ENCODE peak calls at places on chromosomes 4 and X, in six cellular contexts. S is tibial artery, Q is A549, X is foreskin fibroblast, D is progenitor cell of endocrine pancreas, V is GM23338. K is an unnamed sample.

GRCh38 chrX:131816551-131817136 is 206.5 kb upstream of the STK26 start:
- DNase-seq in V (no peak), X (peak), S (peak), Q (no peak), D (no peak), K (no peak)

GRCh38 chrX:150575415-150575814 is 7.0 kb downstream of the MTM1 start:
- DNase-seq in V (no peak), X (peak), Q (no peak), S (no peak), D (no peak), K (no peak)

GRCh38 chr4:40333921-40334352 is 1.2 kb upstream of the CHRNA9 start:
- DNase-seq in Q (peak), D (no peak), S (no peak), X (peak), V (peak), K (no peak)

GRCh38 chrX:68929332-68930150 is 100.7 kb downstream of the EFNB1 start:
- DNase-seq in X (peak), Q (no peak), D (no peak), S (no peak), V (no peak), K (no peak)

GRCh38 chr4:8671712-8672290 is 79.2 kb downstream of the CPZ start:
- DNase-seq in D (no peak), Q (no peak), V (no peak), S (no peak), X (no peak), K (no peak)

GRCh38 chr4:41133619-41134018 is 80.7 kb downstream of the APBB2 start:
- DNase-seq in X (no peak), S (no peak), D (no peak), Q (no peak), V (peak), K (no peak)

GRCh38 chrX:44062842-44063241 is 89.7 kb upstream of the NDP start:
- DNase-seq in Q (peak), D (no peak), V (no peak), X (no peak), S (no peak), K (no peak)

GRCh38 chrX:7109838-7110793 is 37.4 kb upstream of the STS start:
- DNase-seq in D (no peak), S (no peak), Q (no peak), V (no peak), X (no peak), K (no peak)

GRCh38 chrX:109818921-109819320 is 85.9 kb upstream of the ACSL4 start:
- DNase-seq in X (peak), S (no peak), V (no peak), Q (no peak), D (no peak), K (no peak)

GRCh38 chr4:135744928-135745327 is 1543.3 kb upstream of the PABPC4L start:
- DNase-seq in X (no peak), Q (no peak), S (no peak), D (no peak), V (no peak), K (no peak)

GRCh38 chr4:82515705-82516104 is 46.1 kb downstream of the TMEM150C start:
- DNase-seq in V (no peak), X (peak), Q (no peak), S (peak), D (no peak), K (no peak)

GRCh38 chr4:38060829-38061431 is 100.7 kb downstream of the PTTG2 start:
- DNase-seq in D (no peak), S (no peak), Q (no peak), X (peak), V (no peak), K (no peak)

GRCh38 chr4:182297659-182298058 is 54.5 kb downstream of the TENM3 start:
- DNase-seq in S (no peak), D (no peak), Q (no peak), V (no peak), X (peak), K (no peak)

GRCh38 chr4:141858437-141858836 is 222.1 kb downstream of the IL15 start:
- DNase-seq in D (no peak), V (no peak), X (no peak), S (no peak), Q (no peak), K (no peak)

GRCh38 chrX:1558761-1559468 is 21.9 kb upstream of the P2RY8 start:
- DNase-seq in X (no peak), S (no peak), D (no peak), V (no peak), Q (no peak), K (no peak)

GRCh38 chrX:150944233-150944632 is 38.9 kb upstream of the HMGB3 start:
- DNase-seq in Q (no peak), S (no peak), D (no peak), X (no peak), V (no peak), K (no peak)

GRCh38 chrX:65920620-65921019 is 119.3 kb downstream of the VSIG4 start:
- DNase-seq in Q (no peak), D (no peak), X (no peak), V (no peak), S (no peak), K (no peak)

GRCh38 chr4:111400736-111401135 is 744.5 kb upstream of the FAM241A start:
- DNase-seq in S (no peak), X (peak), Q (no peak), V (no peak), D (no peak), K (no peak)

GRCh38 chrX:71198066-71198465 is 25.0 kb upstream of the GJB1 start:
- DNase-seq in S (no peak), D (no peak), Q (no peak), X (no peak), V (no peak), K (no peak)

GRCh38 chr4:119286377-119287002 is 35.4 kb downstream of the FABP2 start:
- DNase-seq in D (no peak), V (peak), Q (no peak), X (peak), S (no peak), K (no peak)

GRCh38 chr4:76886848-76887441 is 11.0 kb downstream of the SOWAHB start:
- DNase-seq in Q (no peak), D (no peak), V (no peak), S (no peak), X (no peak), K (no peak)

GRCh38 chr4:39846135-39846534 is 131.6 kb downstream of the PDS5A start:
- DNase-seq in V (no peak), S (no peak), D (no peak), Q (no peak), X (peak), K (no peak)

GRCh38 chrX:70480660-70481018 is 36.0 kb downstream of the DLG3 start:
- DNase-seq in D (no peak), Q (no peak), X (no peak), S (no peak), V (no peak), K (no peak)

GRCh38 chr4:2937986-2938385 is 25.2 kb downstream of the NOP14 start:
- DNase-seq in S (peak), X (no peak), V (no peak), D (no peak), Q (no peak), K (no peak)

GRCh38 chrX:7948483-7948882 is 21.3 kb upstream of the PNPLA4 start:
- DNase-seq in V (no peak), X (no peak), S (no peak), D (no peak), Q (no peak), K (no peak)

GRCh38 chr4:91366561-91366960 is 937.2 kb upstream of the GRID2 start:
- DNase-seq in Q (no peak), X (no peak), S (no peak), V (no peak), D (no peak), K (no peak)

GRCh38 chrX:129606918-129607317 is 47.8 kb downstream of the APLN start:
- DNase-seq in D (peak), V (peak), X (peak), Q (peak), S (peak), K (no peak)

GRCh38 chrX:17813277-17813676 is 47.8 kb downstream of the RAI2 start:
- DNase-seq in S (no peak), V (no peak), X (no peak), D (no peak), Q (no peak), K (no peak)

GRCh38 chr4:27176400-27176799 is 315.8 kb downstream of the STIM2 start:
- DNase-seq in X (peak), D (no peak), V (peak), S (no peak), Q (no peak), K (no peak)
- TF ChIP-seq CTCF in X (peak), D (peak), V (peak), S (no peak), Q (no peak), K (peak)

GRCh38 chr4:134548052-134548628 is 346.6 kb upstream of the PABPC4L start:
- DNase-seq in D (no peak), X (no peak), S (no peak), V (no peak), Q (no peak), K (no peak)
- TF ChIP-seq CTCF in D (no peak), X (no peak), S (no peak), V (no peak), Q (no peak), K (no peak)

GRCh38 chr4:95156452-95156765 is 392.4 kb downstream of the UNC5C start:
- DNase-seq in S (no peak), Q (no peak), V (no peak), D (no peak), X (no peak), K (no peak)

GRCh38 chr4:95153182-95153581 is 395.4 kb downstream of the BMPR1B start:
- DNase-seq in D (no peak), S (no peak), Q (no peak), X (no peak), V (no peak), K (no peak)

GRCh38 chr4:95158045-95158444 is 390.7 kb downstream of the UNC5C start:
- DNase-seq in S (no peak), Q (no peak), V (no peak), D (no peak), X (no peak), K (no peak)

GRCh38 chr4:95158626-95159025 is 390.1 kb downstream of the UNC5C start:
- DNase-seq in X (no peak), Q (no peak), V (no peak), D (no peak), S (no peak), K (no peak)

GRCh38 chr4:95155759-95156451 is 392.9 kb downstream of the UNC5C start:
- DNase-seq in V (peak), Q (peak), X (peak), S (no peak), D (no peak), K (no peak)
- TF ChIP-seq CTCF in V (peak), Q (peak), X (peak), S (peak), D (peak), K (peak)

GRCh38 chr4:73660808-73661207 is 40.6 kb upstream of the RASSF6 start:
- DNase-seq in S (no peak), V (no peak), X (no peak), D (no peak), Q (no peak), K (no peak)

GRCh38 chr4:73662709-73663546 is 42.7 kb upstream of the RASSF6 start:
- DNase-seq in S (no peak), V (peak), Q (peak), D (no peak), X (peak), K (no peak)

GRCh38 chr4:73664470-73664869 is 44.2 kb upstream of the RASSF6 start:
- DNase-seq in Q (no peak), D (no peak), X (no peak), S (no peak), V (no peak), K (no peak)

DNA sequence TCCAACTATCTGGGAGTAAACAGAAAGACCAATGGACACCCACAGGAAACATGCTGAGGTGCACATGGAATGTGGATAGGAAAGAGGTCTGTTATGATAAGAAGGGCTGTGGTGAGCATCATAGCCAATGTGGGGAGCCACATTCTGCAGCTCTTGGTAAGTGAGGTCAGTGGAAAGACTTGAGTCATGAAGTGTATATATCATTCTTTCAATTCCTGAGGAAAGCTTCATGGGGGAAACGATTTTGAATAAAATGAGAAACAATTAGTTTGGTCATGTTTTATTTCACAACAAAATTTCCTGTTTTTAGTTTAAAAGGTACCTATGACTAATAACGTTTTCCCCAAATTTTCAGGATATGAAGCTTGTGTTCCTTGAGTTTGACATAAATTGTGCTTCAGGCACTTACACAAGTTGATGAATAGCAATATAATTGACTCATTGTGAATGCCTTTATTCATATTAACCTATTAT is 41.4 kb upstream of the RASSF6 start:
- DNase-seq in X (peak), S (no peak), Q (no peak), D (no peak), V (no peak), K (no peak)
- TF ChIP-seq CTCF in X (no peak), S (no peak), Q (no peak), D (no peak), V (no peak), K (no peak)

DNA sequence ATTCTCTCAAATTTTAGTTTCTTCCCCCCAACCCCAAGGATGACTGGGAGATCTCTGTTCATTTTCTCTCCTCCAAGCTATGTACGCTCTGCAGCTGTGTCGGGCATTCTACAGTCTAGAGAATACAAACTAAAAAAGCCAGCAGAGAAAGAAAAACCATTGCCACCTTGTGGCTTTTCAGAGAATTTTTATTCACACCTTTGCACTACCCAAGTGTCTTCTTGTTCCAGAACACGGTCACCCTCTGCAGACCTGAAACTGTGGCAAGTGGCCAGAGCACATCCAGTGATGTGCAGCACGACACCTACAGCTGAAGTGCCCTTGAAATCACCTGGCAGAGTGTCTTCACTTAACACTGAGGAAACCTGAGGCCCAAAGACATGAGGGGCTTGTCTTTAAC is 68.6 kb downstream of the CHST7 start:
- DNase-seq in S (no peak), V (peak), X (peak), D (no peak), Q (peak), K (no peak)
- TF ChIP-seq CTCF in S (peak), V (peak), X (no peak), D (peak), Q (peak), K (peak)

K was measured in chondrocyte.